ENCODE peak calls at places on chromosomes 16 and 17, in six cellular contexts. O is prostate gland, R is brain microvascular endothelial cell, B is dorsolateral prefrontal cortex, J is psoas muscle, E is fibroblast of the aortic adventitia. H is an unnamed sample.

GRCh38 chr17:9115446-9116265 is 94.3 kb downstream of the NTN1 start:
- DNase-seq in O (peak), R (peak), B (no peak), J (peak), E (peak), H (peak)

GRCh38 chr17:83103938-83104311 is 24.5 kb downstream of the METRNL start:
- DNase-seq in O (no peak), R (no peak), B (no peak), J (no peak), E (no peak), H (no peak)

GRCh38 chr17:44044092-44044491 is 22.4 kb downstream of the LSM12 start:
- DNase-seq in O (no peak), R (peak), B (no peak), J (no peak), E (peak), H (peak)

GRCh38 chr16:90044111-90044551 is 24.9 kb upstream of the DBNDD1 start:
- DNase-seq in O (peak), R (no peak), B (no peak), J (no peak), E (no peak), H (no peak)

GRCh38 chr17:70677783-70678647 is 508.7 kb downstream of the KCNJ2 start:
- DNase-seq in O (no peak), R (no peak), B (no peak), J (no peak), E (no peak), H (no peak)

GRCh38 chr16:53112015-53112414 is 57.2 kb downstream of the CHD9 start:
- DNase-seq in O (no peak), R (no peak), B (no peak), J (no peak), E (peak), H (no peak)

GRCh38 chr17:33904438-33904837 is 350.6 kb upstream of the CCL2 start:
- DNase-seq in O (no peak), R (no peak), B (no peak), J (no peak), E (no peak), H (no peak)

GRCh38 chr17:80124351-80124981 is 22.5 kb downstream of the EIF4A3 start:
- DNase-seq in O (peak), R (no peak), B (no peak), J (no peak), E (peak), H (peak)

GRCh38 chr16:87744750-87745514 is 20.9 kb downstream of the KLHDC4 start:
- DNase-seq in O (no peak), R (no peak), B (no peak), J (no peak), E (no peak), H (no peak)

GRCh38 chr17:28467456-28468025 is 5.9 kb upstream of the SLC13A2 start:
- DNase-seq in O (no peak), R (peak), B (no peak), J (no peak), E (peak), H (peak)

GRCh38 chr16:15988268-15989013 is 39.0 kb downstream of the ABCC1 start:
- DNase-seq in O (no peak), R (peak), B (no peak), J (peak), E (peak), H (no peak)

GRCh38 chr16:54927125-54928015 is 3.3 kb upstream of the IRX5 start:
- DNase-seq in O (no peak), R (no peak), B (no peak), J (no peak), E (peak), H (no peak)

GRCh38 chr17:63440770-63441335 is 5.3 kb downstream of the CYB561 start:
- DNase-seq in O (no peak), R (no peak), B (no peak), J (no peak), E (no peak), H (no peak)

GRCh38 chr17:29149431-29150064 is 30.6 kb downstream of the MYO18A start:
- DNase-seq in O (peak), R (no peak), B (no peak), J (peak), E (peak), H (peak)

GRCh38 chr17:82787081-82787848 is 35.4 kb downstream of the TBCD start:
- DNase-seq in O (peak), R (no peak), B (peak), J (peak), E (peak), H (no peak)

GRCh38 chr17:68897557-68897956 is 57.6 kb downstream of the ABCA8 start:
- DNase-seq in O (no peak), R (no peak), B (no peak), J (no peak), E (no peak), H (no peak)

GRCh38 chr17:36934759-36935630 is 2.3 kb upstream of the LHX1 start:
- DNase-seq in O (no peak), R (no peak), B (no peak), J (peak), E (no peak), H (no peak)

GRCh38 chr16:30551781-30552180 is 6.4 kb downstream of the ZNF764 start:
- DNase-seq in O (no peak), R (no peak), B (no peak), J (no peak), E (no peak), H (no peak)

GRCh38 chr16:2769100-2769529 is 8.0 kb downstream of the ELOB start:
- DNase-seq in O (no peak), R (no peak), B (no peak), J (peak), E (no peak), H (no peak)

GRCh38 chr17:32755045-32755805 is 121.7 kb downstream of the MYO1D start:
- DNase-seq in O (no peak), R (peak), B (no peak), J (no peak), E (peak), H (peak)

GRCh38 chr17:19318611-19319010 is 43.9 kb downstream of the B9D1 start:
- DNase-seq in O (no peak), R (no peak), B (peak), J (no peak), E (no peak), H (no peak)

GRCh38 chr16:60123387-60124023 is 1389.4 kb upstream of the GOT2 start:
- DNase-seq in O (no peak), R (no peak), B (no peak), J (no peak), E (no peak), H (no peak)

GRCh38 chr16:54374136-54374535 is 87.5 kb upstream of the IRX3 start:
- DNase-seq in O (no peak), R (peak), B (no peak), J (no peak), E (peak), H (peak)

GRCh38 chr17:21523482-21524210 is 147.5 kb downstream of the KCNJ12 start:
- DNase-seq in O (no peak), R (no peak), B (no peak), J (no peak), E (no peak), H (no peak)

GRCh38 chr16:56190903-56191806 is at the start of gene GNAO1:
- DNase-seq in O (peak), R (peak), B (peak), J (peak), E (peak), H (peak)

GRCh38 chr16:424033-424622 is 1.3 kb upstream of the RAB11FIP3 start:
- DNase-seq in O (peak), R (peak), B (peak), J (peak), E (peak), H (peak)

GRCh38 chr17:44971776-44972483 is 3.8 kb upstream of the C1QL1 start:
- DNase-seq in O (no peak), R (peak), B (peak), J (no peak), E (no peak), H (peak)

GRCh38 chr16:56423584-56424403 is 1.6 kb downstream of the AMFR start:
- DNase-seq in O (no peak), R (no peak), B (no peak), J (no peak), E (peak), H (no peak)

GRCh38 chr16:49590166-49590871 is 216.7 kb downstream of the C16orf78 start:
- DNase-seq in O (no peak), R (no peak), B (no peak), J (no peak), E (no peak), H (no peak)

GRCh38 chr16:7057458-7057857 is 275.2 kb upstream of the RBFOX1 start:
- DNase-seq in O (no peak), R (no peak), B (no peak), J (no peak), E (no peak), H (no peak)

GRCh38 chr17:21001813-21002221 is 41.0 kb downstream of the USP22 start:
- DNase-seq in O (peak), R (no peak), B (no peak), J (peak), E (no peak), H (no peak)

GRCh38 chr16:13956635-13957196 is 36.8 kb downstream of the ERCC4 start:
- DNase-seq in O (no peak), R (no peak), B (no peak), J (no peak), E (no peak), H (no peak)

GRCh38 chr16:80693553-80693952 is 110.8 kb downstream of the CDYL2 start:
- DNase-seq in O (no peak), R (no peak), B (no peak), J (no peak), E (no peak), H (peak)

GRCh38 chr17:47950448-47950847 is 7.2 kb downstream of the PRR15L start:
- DNase-seq in O (no peak), R (no peak), B (no peak), J (no peak), E (no peak), H (no peak)

GRCh38 chr17:47949951-47950350 is 7.7 kb downstream of the PRR15L start:
- DNase-seq in O (no peak), R (no peak), B (no peak), J (no peak), E (no peak), H (no peak)

GRCh38 chr17:47946929-47947397 is 5.6 kb downstream of the PNPO start:
- DNase-seq in O (peak), R (peak), B (peak), J (peak), E (peak), H (peak)

GRCh38 chr17:47948706-47949196 is 7.4 kb downstream of the PNPO start:
- DNase-seq in O (peak), R (no peak), B (no peak), J (peak), E (no peak), H (no peak)

GRCh38 chr17:47949197-47949759 is 7.9 kb downstream of the PNPO start:
- DNase-seq in O (peak), R (peak), B (peak), J (peak), E (peak), H (peak)
- H3K4me3 ChIP-seq in O (peak), R (peak), B (peak), J (peak), E (peak), H (peak)

GRCh38 chr17:51734462-51734861 is 424.1 kb downstream of the CA10 start:
- DNase-seq in O (no peak), R (no peak), B (no peak), J (no peak), E (peak), H (no peak)
- TF ChIP-seq CTCF in O (peak), R (no peak), B (no peak), J (no peak), E (peak), H (no peak)

DNA sequence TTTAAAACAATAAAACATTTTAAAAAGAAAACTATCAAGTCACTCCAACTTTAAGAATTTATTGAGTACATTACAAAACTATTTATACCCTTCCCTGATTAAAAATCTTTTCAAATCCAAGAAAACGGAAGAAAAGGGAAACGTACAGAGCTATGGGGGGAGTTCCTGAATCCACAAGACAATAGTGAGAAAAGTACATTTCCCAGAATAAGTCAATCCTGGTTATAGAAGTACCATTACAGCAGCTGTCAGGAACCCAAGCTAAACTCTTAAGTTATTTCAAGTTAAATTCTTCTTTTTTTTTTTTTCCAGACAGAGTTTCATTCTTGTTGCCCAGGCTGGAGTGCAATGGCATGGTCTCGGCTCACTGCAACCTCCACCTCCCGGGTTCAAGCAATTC is 45.7 kb downstream of the SPOP start:
- DNase-seq in O (no peak), R (no peak), B (no peak), J (no peak), E (no peak), H (no peak)
- H3K4me3 ChIP-seq in O (no peak), R (no peak), B (no peak), J (no peak), E (no peak), H (no peak)

GRCh38 chr17:40827746-40828453 is 5.5 kb upstream of the KRT10 start:
- DNase-seq in O (no peak), R (peak), B (no peak), J (no peak), E (peak), H (peak)
- TF ChIP-seq CTCF in O (no peak), R (no peak), B (no peak), J (no peak), E (no peak), H (no peak)

GRCh38 chr17:74649909-74650308 is 26.4 kb upstream of the CD300E start:
- DNase-seq in O (no peak), R (no peak), B (no peak), J (no peak), E (no peak), H (no peak)

GRCh38 chr17:74644419-74644818 is 20.9 kb upstream of the CD300E start:
- DNase-seq in O (no peak), R (no peak), B (no peak), J (no peak), E (no peak), H (no peak)

GRCh38 chr17:74645010-74645409 is 21.5 kb upstream of the CD300E start:
- DNase-seq in O (no peak), R (no peak), B (no peak), J (no peak), E (no peak), H (no peak)

GRCh38 chr17:74646231-74646630 is 22.7 kb upstream of the CD300E start:
- DNase-seq in O (no peak), R (peak), B (no peak), J (no peak), E (no peak), H (peak)

DNA sequence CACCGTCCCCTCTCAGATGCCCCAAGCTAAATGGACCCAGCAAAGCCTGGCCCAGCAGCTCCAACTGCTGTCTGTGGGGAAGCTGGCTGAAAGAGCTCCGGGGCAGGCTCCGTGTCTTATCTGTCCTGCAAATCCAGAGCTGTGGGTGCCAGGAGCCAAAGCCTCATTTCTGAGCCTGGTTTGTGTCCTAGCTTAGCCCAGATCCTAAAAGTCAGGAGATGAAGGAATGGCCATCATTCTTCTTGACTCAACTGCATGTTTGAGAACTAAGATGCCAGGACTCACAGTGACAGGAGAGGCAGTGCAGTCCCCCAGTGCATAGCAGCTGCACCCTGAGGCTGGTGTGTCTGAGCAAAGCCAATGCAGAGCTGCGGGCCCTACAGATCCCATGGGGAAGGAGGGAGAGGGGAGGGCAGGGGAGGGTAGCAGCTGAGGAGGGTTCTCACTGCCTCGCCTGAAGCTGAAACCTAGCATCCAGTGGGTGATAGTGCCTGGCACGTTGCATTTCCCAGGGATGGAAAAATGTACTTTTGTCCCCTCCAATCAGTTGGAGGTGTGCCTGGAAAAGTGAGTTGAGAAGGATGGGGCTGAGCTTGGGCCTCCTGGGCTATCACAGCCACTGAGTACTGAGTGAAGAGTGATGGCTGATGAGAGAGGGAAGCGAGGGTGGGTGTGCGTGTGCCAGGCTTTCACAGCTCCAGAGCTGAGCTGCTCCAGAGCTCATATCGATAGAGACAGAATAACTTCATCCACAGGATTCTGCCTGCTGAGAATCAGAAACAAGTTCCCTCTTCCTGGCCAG is 24.5 kb upstream of the CD300E start:
- DNase-seq in O (no peak), R (no peak), B (no peak), J (no peak), E (no peak), H (no peak)
- H3K4me3 ChIP-seq in O (no peak), R (no peak), B (no peak), J (no peak), E (no peak), H (no peak)

GRCh38 chr17:16872351-16872751 is 99.6 kb downstream of the TNFRSF13B start:
- DNase-seq in O (no peak), R (no peak), B (no peak), J (no peak), E (no peak), H (no peak)

GRCh38 chr17:16870253-16871245 is 101.4 kb downstream of the TNFRSF13B start:
- DNase-seq in O (no peak), R (no peak), B (no peak), J (no peak), E (no peak), H (no peak)

GRCh38 chr17:16875662-16876061 is 96.3 kb downstream of the TNFRSF13B start:
- DNase-seq in O (no peak), R (no peak), B (no peak), J (no peak), E (peak), H (peak)

GRCh38 chr17:16872836-16873653 is 98.9 kb downstream of the TNFRSF13B start:
- DNase-seq in O (no peak), R (no peak), B (no peak), J (no peak), E (no peak), H (peak)

DNA sequence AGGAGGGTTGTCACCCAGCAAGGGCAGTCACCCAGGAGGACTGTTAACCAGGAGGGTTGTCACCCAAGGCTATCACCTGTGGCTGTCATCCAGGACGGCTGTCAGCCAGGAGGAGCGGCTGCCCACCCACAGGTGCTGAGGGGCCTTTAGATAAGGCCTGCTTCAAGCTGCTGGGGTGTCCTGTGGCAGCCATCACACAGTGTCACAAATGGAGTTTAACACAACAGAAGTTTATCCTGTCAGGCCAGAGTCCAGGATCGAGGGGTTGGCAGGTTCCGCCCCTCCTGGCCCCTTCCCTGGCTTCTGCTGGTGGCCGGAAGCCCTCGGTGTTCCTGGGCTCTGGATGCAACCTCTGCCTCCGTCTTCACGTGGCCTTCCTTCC is 98.3 kb downstream of the TNFRSF13B start:
- DNase-seq in O (no peak), R (no peak), B (no peak), J (no peak), E (no peak), H (no peak)
- TF ChIP-seq CTCF in O (no peak), R (no peak), B (no peak), J (no peak), E (no peak), H (no peak)

DNA sequence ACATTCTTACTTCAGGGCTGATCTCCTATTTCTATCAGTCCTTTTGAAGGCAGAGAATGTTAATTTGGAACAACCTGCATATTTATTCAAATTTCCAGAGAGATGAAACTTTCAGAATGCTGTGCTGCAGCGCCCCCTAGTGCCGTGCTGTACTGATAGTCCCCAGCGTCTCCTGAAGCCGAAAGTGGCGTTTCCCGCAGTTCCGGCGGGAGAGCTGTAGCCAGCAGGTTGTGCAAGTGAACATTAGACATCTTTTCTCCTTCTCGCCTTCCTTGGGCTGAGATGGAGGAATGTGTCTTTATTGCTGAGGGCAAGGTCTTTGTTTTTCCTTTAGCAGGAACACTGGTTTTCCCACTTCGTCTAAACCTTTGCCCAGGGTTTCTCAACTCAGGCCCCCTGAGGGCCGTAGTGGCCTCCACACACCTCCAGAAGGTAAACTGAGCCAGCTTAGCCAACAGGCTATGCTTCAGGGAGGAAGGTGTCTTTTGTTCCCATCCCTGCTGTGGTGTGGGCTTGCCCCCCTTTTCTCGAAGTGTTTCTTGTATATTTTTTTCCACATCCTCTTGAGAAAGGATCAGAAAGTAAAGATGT is 26.4 kb downstream of the USP10 start:
- DNase-seq in O (peak), R (peak), B (peak), J (peak), E (peak), H (peak)
- H3K4me3 ChIP-seq in O (no peak), R (no peak), B (no peak), J (no peak), E (no peak), H (no peak)

GRCh38 chr16:52069866-52070265 is 477.1 kb downstream of the TOX3 start:
- DNase-seq in O (no peak), R (peak), B (no peak), J (no peak), E (no peak), H (peak)
- TF ChIP-seq CTCF in O (peak), R (peak), B (peak), J (peak), E (no peak), H (no peak)